ENCODE peak calls at places on chromosomes 1 and 21, in seven cellular contexts. One of them, this sample, is unnamed.

GRCh38 chr1:48190893-48191292 is 31.6 kb upstream of the SLC5A9 start:
- DNase-seq in ovary: no peak
- DNase-seq in HCT116: no peak
- DNase-seq in body of pancreas: no peak
- DNase-seq in H1: no peak
- DNase-seq in prostate gland: no peak
- DNase-seq in A549: no peak
- DNase-seq in this sample: no peak

GRCh38 chr1:119937198-119937597 is 40.9 kb upstream of the ADAM30 start:
- DNase-seq in ovary: no peak
- DNase-seq in HCT116: no peak
- DNase-seq in body of pancreas: no peak
- DNase-seq in H1: no peak
- DNase-seq in prostate gland: no peak
- DNase-seq in A549: no peak
- DNase-seq in this sample: no peak

GRCh38 chr21:45385549-45386050 is 19.4 kb upstream of the COL18A1 start:
- DNase-seq in ovary: peak; percentile 56
- DNase-seq in HCT116: no peak
- DNase-seq in body of pancreas: no peak
- DNase-seq in H1: no peak
- DNase-seq in prostate gland: no peak
- DNase-seq in A549: no peak
- DNase-seq in this sample: no peak

GRCh38 chr1:24652382-24652781 is 9.3 kb downstream of the SRRM1 start:
- DNase-seq in ovary: no peak
- DNase-seq in HCT116: no peak
- DNase-seq in body of pancreas: no peak
- DNase-seq in H1: no peak
- DNase-seq in prostate gland: no peak
- DNase-seq in A549: no peak
- DNase-seq in this sample: no peak

GRCh38 chr1:88855986-88856385 is 35.4 kb downstream of the GTF2B start:
- DNase-seq in ovary: no peak
- DNase-seq in HCT116: no peak
- DNase-seq in body of pancreas: no peak
- DNase-seq in H1: no peak
- DNase-seq in prostate gland: no peak
- DNase-seq in A549: no peak
- DNase-seq in this sample: no peak

GRCh38 chr1:155049651-155050559 is 1.2 kb upstream of the ADAM15 start:
- DNase-seq in ovary: no peak
- DNase-seq in HCT116: no peak
- DNase-seq in body of pancreas: no peak
- DNase-seq in H1: no peak
- DNase-seq in prostate gland: peak; percentile 69
- DNase-seq in A549: no peak
- DNase-seq in this sample: no peak

GRCh38 chr21:15552914-15553491 is 176.8 kb upstream of the USP25 start:
- DNase-seq in ovary: no peak
- DNase-seq in HCT116: no peak
- DNase-seq in body of pancreas: no peak
- DNase-seq in H1: no peak
- DNase-seq in prostate gland: no peak
- DNase-seq in A549: peak; percentile 1
- DNase-seq in this sample: no peak

GRCh38 chr1:91736999-91737615 is 148.8 kb downstream of the TGFBR3 start:
- DNase-seq in ovary: no peak
- DNase-seq in HCT116: peak; percentile 81
- DNase-seq in body of pancreas: peak; percentile 42
- DNase-seq in H1: peak; percentile 29
- DNase-seq in prostate gland: peak; percentile 63
- DNase-seq in A549: peak; percentile 79
- DNase-seq in this sample: peak; percentile 73

GRCh38 chr1:73832276-73832825 is 365.6 kb downstream of the LRRIQ3 start:
- DNase-seq in ovary: no peak
- DNase-seq in HCT116: no peak
- DNase-seq in body of pancreas: no peak
- DNase-seq in H1: no peak
- DNase-seq in prostate gland: no peak
- DNase-seq in A549: no peak
- DNase-seq in this sample: no peak

GRCh38 chr1:95223110-95223509 is 10.9 kb upstream of the RWDD3 start:
- DNase-seq in ovary: no peak
- DNase-seq in HCT116: no peak
- DNase-seq in body of pancreas: no peak
- DNase-seq in H1: no peak
- DNase-seq in prostate gland: no peak
- DNase-seq in A549: no peak
- DNase-seq in this sample: no peak

GRCh38 chr1:215957692-215958091 is 390.6 kb downstream of the KCTD3 start:
- DNase-seq in ovary: no peak
- DNase-seq in HCT116: no peak
- DNase-seq in body of pancreas: no peak
- DNase-seq in H1: no peak
- DNase-seq in prostate gland: no peak
- DNase-seq in A549: no peak
- DNase-seq in this sample: no peak

GRCh38 chr1:64396817-64397216 is 73.1 kb upstream of the CACHD1 start:
- DNase-seq in ovary: no peak
- DNase-seq in HCT116: peak; percentile 26
- DNase-seq in body of pancreas: no peak
- DNase-seq in H1: peak; percentile 34
- DNase-seq in prostate gland: no peak
- DNase-seq in A549: no peak
- DNase-seq in this sample: no peak

GRCh38 chr1:157274698-157275534 is 136.7 kb upstream of the ETV3 start:
- DNase-seq in ovary: no peak
- DNase-seq in HCT116: no peak
- DNase-seq in body of pancreas: peak; percentile 34
- DNase-seq in H1: no peak
- DNase-seq in prostate gland: no peak
- DNase-seq in A549: no peak
- DNase-seq in this sample: no peak

GRCh38 chr1:64733576-64734288 is 11.1 kb upstream of the RAVER2 start:
- DNase-seq in ovary: no peak
- DNase-seq in HCT116: no peak
- DNase-seq in body of pancreas: no peak
- DNase-seq in H1: no peak
- DNase-seq in prostate gland: no peak
- DNase-seq in A549: no peak
- DNase-seq in this sample: no peak

GRCh38 chr1:181662606-181663005 is 179.3 kb downstream of the CACNA1E start:
- DNase-seq in ovary: no peak
- DNase-seq in HCT116: no peak
- DNase-seq in body of pancreas: no peak
- DNase-seq in H1: no peak
- DNase-seq in prostate gland: no peak
- DNase-seq in A549: no peak
- DNase-seq in this sample: no peak

GRCh38 chr1:219041141-219041540 is 132.5 kb upstream of the LYPLAL1 start:
- DNase-seq in ovary: no peak
- DNase-seq in HCT116: no peak
- DNase-seq in body of pancreas: no peak
- DNase-seq in H1: no peak
- DNase-seq in prostate gland: no peak
- DNase-seq in A549: no peak
- DNase-seq in this sample: no peak

GRCh38 chr1:215264649-215265048 is 182.1 kb downstream of the KCNK2 start:
- DNase-seq in ovary: no peak
- DNase-seq in HCT116: no peak
- DNase-seq in body of pancreas: no peak
- DNase-seq in H1: no peak
- DNase-seq in prostate gland: no peak
- DNase-seq in A549: no peak
- DNase-seq in this sample: no peak

GRCh38 chr1:109446236-109446635 is 20.0 kb upstream of the PSMA5 start:
- DNase-seq in ovary: no peak
- DNase-seq in HCT116: no peak
- DNase-seq in body of pancreas: no peak
- DNase-seq in H1: no peak
- DNase-seq in prostate gland: no peak
- DNase-seq in A549: no peak
- DNase-seq in this sample: no peak

GRCh38 chr1:111541721-111542120 is 38.3 kb upstream of the ADORA3 start:
- DNase-seq in ovary: no peak
- DNase-seq in HCT116: no peak
- DNase-seq in body of pancreas: no peak
- DNase-seq in H1: no peak
- DNase-seq in prostate gland: no peak
- DNase-seq in A549: no peak
- DNase-seq in this sample: no peak

GRCh38 chr1:205961405-205961804 is 18.1 kb upstream of the SLC26A9 start:
- DNase-seq in ovary: no peak
- DNase-seq in HCT116: no peak
- DNase-seq in body of pancreas: peak; percentile 32
- DNase-seq in H1: no peak
- DNase-seq in prostate gland: no peak
- DNase-seq in A549: no peak
- DNase-seq in this sample: no peak

GRCh38 chr1:213499444-213499843 is 448.4 kb downstream of the RPS6KC1 start:
- DNase-seq in ovary: no peak
- DNase-seq in HCT116: no peak
- DNase-seq in body of pancreas: no peak
- DNase-seq in H1: no peak
- DNase-seq in prostate gland: no peak
- DNase-seq in A549: no peak
- DNase-seq in this sample: no peak

GRCh38 chr1:10796029-10796944 is at the start of gene CASZ1:
- DNase-seq in ovary: peak; percentile 78
- DNase-seq in HCT116: peak; percentile 87
- DNase-seq in body of pancreas: peak; percentile 88
- DNase-seq in H1: peak; percentile 47
- DNase-seq in prostate gland: peak; percentile 89
- DNase-seq in A549: peak; percentile 83
- DNase-seq in this sample: peak; percentile 68

GRCh38 chr21:31098576-31099005 is 60.3 kb upstream of the KRTAP19-8 start:
- DNase-seq in ovary: peak; percentile 31
- DNase-seq in HCT116: peak; percentile 51
- DNase-seq in body of pancreas: peak; percentile 69
- DNase-seq in H1: peak; percentile 36
- DNase-seq in prostate gland: peak; percentile 24
- DNase-seq in A549: no peak
- DNase-seq in this sample: peak; percentile 51
- TF ChIP-seq POLR2A in ovary: no peak
- TF ChIP-seq POLR2A in HCT116: no peak
- TF ChIP-seq POLR2A in body of pancreas: no peak
- TF ChIP-seq POLR2A in H1: no peak
- TF ChIP-seq POLR2A in prostate gland: no peak
- TF ChIP-seq POLR2A in A549: no peak
- TF ChIP-seq POLR2A in this sample: no peak

GRCh38 chr1:248848596-248848995 is 10.3 kb downstream of the ZNF692 start:
- DNase-seq in ovary: no peak
- DNase-seq in HCT116: no peak
- DNase-seq in body of pancreas: no peak
- DNase-seq in H1: no peak
- DNase-seq in prostate gland: no peak
- DNase-seq in A549: no peak
- DNase-seq in this sample: peak; percentile 52

GRCh38 chr1:248849637-248850036 is 9.2 kb downstream of the ZNF692 start:
- DNase-seq in ovary: no peak
- DNase-seq in HCT116: no peak
- DNase-seq in body of pancreas: no peak
- DNase-seq in H1: no peak
- DNase-seq in prostate gland: no peak
- DNase-seq in A549: no peak
- DNase-seq in this sample: no peak

GRCh38 chr1:248849152-248849551 is 9.7 kb downstream of the ZNF692 start:
- DNase-seq in ovary: no peak
- DNase-seq in HCT116: no peak
- DNase-seq in body of pancreas: no peak
- DNase-seq in H1: no peak
- DNase-seq in prostate gland: no peak
- DNase-seq in A549: no peak
- DNase-seq in this sample: no peak

GRCh38 chr1:248847956-248848561 is 10.0 kb downstream of the ZNF672 start:
- DNase-seq in ovary: no peak
- DNase-seq in HCT116: no peak
- DNase-seq in body of pancreas: no peak
- DNase-seq in H1: no peak
- DNase-seq in prostate gland: no peak
- DNase-seq in A549: no peak
- DNase-seq in this sample: peak; percentile 79

GRCh38 chr1:248847181-248847955 is 9.3 kb downstream of the ZNF672 start:
- DNase-seq in ovary: no peak
- DNase-seq in HCT116: no peak
- DNase-seq in body of pancreas: no peak
- DNase-seq in H1: no peak
- DNase-seq in prostate gland: no peak
- DNase-seq in A549: no peak
- DNase-seq in this sample: no peak
- TF ChIP-seq POLR2A in ovary: no peak
- TF ChIP-seq POLR2A in HCT116: no peak
- TF ChIP-seq POLR2A in body of pancreas: no peak
- TF ChIP-seq POLR2A in H1: no peak
- TF ChIP-seq POLR2A in prostate gland: no peak
- TF ChIP-seq POLR2A in A549: no peak
- TF ChIP-seq POLR2A in this sample: no peak

GRCh38 chr1:99591886-99592285 is 54.0 kb upstream of the PALMD start:
- DNase-seq in ovary: no peak
- DNase-seq in HCT116: no peak
- DNase-seq in body of pancreas: no peak
- DNase-seq in H1: no peak
- DNase-seq in prostate gland: no peak
- DNase-seq in A549: no peak
- DNase-seq in this sample: no peak

GRCh38 chr1:99587008-99587407 is 58.9 kb upstream of the PALMD start:
- DNase-seq in ovary: no peak
- DNase-seq in HCT116: no peak
- DNase-seq in body of pancreas: no peak
- DNase-seq in H1: no peak
- DNase-seq in prostate gland: no peak
- DNase-seq in A549: no peak
- DNase-seq in this sample: no peak

GRCh38 chr1:99594205-99594604 is 51.7 kb upstream of the PALMD start:
- DNase-seq in ovary: no peak
- DNase-seq in HCT116: no peak
- DNase-seq in body of pancreas: no peak
- DNase-seq in H1: no peak
- DNase-seq in prostate gland: no peak
- DNase-seq in A549: no peak
- DNase-seq in this sample: no peak

GRCh38 chr1:99589186-99589636 is 56.7 kb upstream of the PALMD start:
- DNase-seq in ovary: no peak
- DNase-seq in HCT116: no peak
- DNase-seq in body of pancreas: no peak
- DNase-seq in H1: no peak
- DNase-seq in prostate gland: no peak
- DNase-seq in A549: no peak
- DNase-seq in this sample: no peak

GRCh38 chr1:99590578-99591209 is 55.2 kb upstream of the PALMD start:
- DNase-seq in ovary: no peak
- DNase-seq in HCT116: no peak
- DNase-seq in body of pancreas: no peak
- DNase-seq in H1: no peak
- DNase-seq in prostate gland: no peak
- DNase-seq in A549: no peak
- DNase-seq in this sample: no peak
- TF ChIP-seq POLR2A in ovary: no peak
- TF ChIP-seq POLR2A in HCT116: no peak
- TF ChIP-seq POLR2A in body of pancreas: no peak
- TF ChIP-seq POLR2A in H1: no peak
- TF ChIP-seq POLR2A in prostate gland: no peak
- TF ChIP-seq POLR2A in A549: no peak
- TF ChIP-seq POLR2A in this sample: no peak

GRCh38 chr1:1222575-1223225 is 8.7 kb upstream of the TNFRSF4 start:
- DNase-seq in ovary: no peak
- DNase-seq in HCT116: no peak
- DNase-seq in body of pancreas: no peak
- DNase-seq in H1: no peak
- DNase-seq in prostate gland: no peak
- DNase-seq in A549: no peak
- DNase-seq in this sample: no peak
- TF ChIP-seq POLR2A in ovary: no peak
- TF ChIP-seq POLR2A in HCT116: no peak
- TF ChIP-seq POLR2A in body of pancreas: no peak
- TF ChIP-seq POLR2A in H1: no peak
- TF ChIP-seq POLR2A in prostate gland: no peak
- TF ChIP-seq POLR2A in A549: no peak
- TF ChIP-seq POLR2A in this sample: no peak

This sample was measured in lower leg skin.